ENCODE peak calls at places on chromosome 16, in nine cellular contexts. One of them, this sample, is unnamed.

GRCh38 chr16:68360971-68361370 is 50.2 kb downstream of the PRMT7 start:
- DNase-seq in DMS153: no peak
- DNase-seq in stimulated activated CD4-positive, alpha-beta T cell treated with anti-CD3 and anti-CD28 coated beads, Interleukin-15, amount 100 ng/mL, for 24 hours: no peak
- DNase-seq in NCI-H2171: no peak
- DNase-seq in neural crest cell: no peak
- DNase-seq in CD8-positive, alpha-beta T cell: no peak
- DNase-seq in EL: no peak
- DNase-seq in NCI-H1092 treated with DMSO at 0.1 percent for 48 hours: no peak
- DNase-seq in T-helper 9 cell: no peak
- DNase-seq in this sample: no peak

GRCh38 chr16:27781981-27782880 is 232.3 kb downstream of the KATNIP start:
- DNase-seq in DMS153: no peak
- DNase-seq in stimulated activated CD4-positive, alpha-beta T cell treated with anti-CD3 and anti-CD28 coated beads, Interleukin-15, amount 100 ng/mL, for 24 hours: no peak
- DNase-seq in NCI-H2171: no peak
- DNase-seq in neural crest cell: no peak
- DNase-seq in CD8-positive, alpha-beta T cell: no peak
- DNase-seq in EL: no peak
- DNase-seq in NCI-H1092 treated with DMSO at 0.1 percent for 48 hours: no peak
- DNase-seq in T-helper 9 cell: no peak
- DNase-seq in this sample: no peak

GRCh38 chr16:85862476-85863383 is 36.2 kb upstream of the IRF8 start:
- DNase-seq in DMS153: no peak
- DNase-seq in stimulated activated CD4-positive, alpha-beta T cell treated with anti-CD3 and anti-CD28 coated beads, Interleukin-15, amount 100 ng/mL, for 24 hours: no peak
- DNase-seq in NCI-H2171: no peak
- DNase-seq in neural crest cell: no peak
- DNase-seq in CD8-positive, alpha-beta T cell: peak
- DNase-seq in EL: no peak
- DNase-seq in NCI-H1092 treated with DMSO at 0.1 percent for 48 hours: no peak
- DNase-seq in T-helper 9 cell: no peak
- DNase-seq in this sample: no peak

GRCh38 chr16:11586856-11587642 is at the start of gene LITAF:
- DNase-seq in DMS153: no peak
- DNase-seq in stimulated activated CD4-positive, alpha-beta T cell treated with anti-CD3 and anti-CD28 coated beads, Interleukin-15, amount 100 ng/mL, for 24 hours: peak
- DNase-seq in NCI-H2171: peak
- DNase-seq in neural crest cell: peak
- DNase-seq in CD8-positive, alpha-beta T cell: peak
- DNase-seq in EL: peak
- DNase-seq in NCI-H1092 treated with DMSO at 0.1 percent for 48 hours: peak
- DNase-seq in T-helper 9 cell: peak
- DNase-seq in this sample: peak

GRCh38 chr16:719815-720506 is 985 bp upstream of the ANTKMT start:
- DNase-seq in DMS153: peak
- DNase-seq in stimulated activated CD4-positive, alpha-beta T cell treated with anti-CD3 and anti-CD28 coated beads, Interleukin-15, amount 100 ng/mL, for 24 hours: peak
- DNase-seq in NCI-H2171: peak
- DNase-seq in neural crest cell: no peak
- DNase-seq in CD8-positive, alpha-beta T cell: peak
- DNase-seq in EL: peak
- DNase-seq in NCI-H1092 treated with DMSO at 0.1 percent for 48 hours: peak
- DNase-seq in T-helper 9 cell: no peak
- DNase-seq in this sample: peak

GRCh38 chr16:28821874-28822519 is 802 bp upstream of the ATXN2L start:
- DNase-seq in DMS153: no peak
- DNase-seq in stimulated activated CD4-positive, alpha-beta T cell treated with anti-CD3 and anti-CD28 coated beads, Interleukin-15, amount 100 ng/mL, for 24 hours: no peak
- DNase-seq in NCI-H2171: no peak
- DNase-seq in neural crest cell: no peak
- DNase-seq in CD8-positive, alpha-beta T cell: no peak
- DNase-seq in EL: no peak
- DNase-seq in NCI-H1092 treated with DMSO at 0.1 percent for 48 hours: no peak
- DNase-seq in T-helper 9 cell: no peak
- DNase-seq in this sample: no peak

GRCh38 chr16:4654387-4654901 is 29.8 kb downstream of the MGRN1 start:
- DNase-seq in DMS153: no peak
- DNase-seq in stimulated activated CD4-positive, alpha-beta T cell treated with anti-CD3 and anti-CD28 coated beads, Interleukin-15, amount 100 ng/mL, for 24 hours: no peak
- DNase-seq in NCI-H2171: no peak
- DNase-seq in neural crest cell: no peak
- DNase-seq in CD8-positive, alpha-beta T cell: no peak
- DNase-seq in EL: no peak
- DNase-seq in NCI-H1092 treated with DMSO at 0.1 percent for 48 hours: no peak
- DNase-seq in T-helper 9 cell: no peak
- DNase-seq in this sample: no peak

GRCh38 chr16:49528035-49528434 is 154.4 kb downstream of the C16orf78 start:
- DNase-seq in DMS153: no peak
- DNase-seq in stimulated activated CD4-positive, alpha-beta T cell treated with anti-CD3 and anti-CD28 coated beads, Interleukin-15, amount 100 ng/mL, for 24 hours: peak
- DNase-seq in NCI-H2171: no peak
- DNase-seq in neural crest cell: no peak
- DNase-seq in CD8-positive, alpha-beta T cell: no peak
- DNase-seq in EL: no peak
- DNase-seq in NCI-H1092 treated with DMSO at 0.1 percent for 48 hours: peak
- DNase-seq in T-helper 9 cell: no peak
- DNase-seq in this sample: no peak

GRCh38 chr16:59021751-59022150 is 287.6 kb upstream of the GOT2 start:
- DNase-seq in DMS153: no peak
- DNase-seq in stimulated activated CD4-positive, alpha-beta T cell treated with anti-CD3 and anti-CD28 coated beads, Interleukin-15, amount 100 ng/mL, for 24 hours: no peak
- DNase-seq in NCI-H2171: no peak
- DNase-seq in neural crest cell: no peak
- DNase-seq in CD8-positive, alpha-beta T cell: no peak
- DNase-seq in EL: peak
- DNase-seq in NCI-H1092 treated with DMSO at 0.1 percent for 48 hours: no peak
- DNase-seq in T-helper 9 cell: no peak
- DNase-seq in this sample: no peak

GRCh38 chr16:62067182-62067581 is 30.9 kb upstream of the CDH8 start:
- DNase-seq in DMS153: no peak
- DNase-seq in stimulated activated CD4-positive, alpha-beta T cell treated with anti-CD3 and anti-CD28 coated beads, Interleukin-15, amount 100 ng/mL, for 24 hours: no peak
- DNase-seq in NCI-H2171: no peak
- DNase-seq in neural crest cell: no peak
- DNase-seq in CD8-positive, alpha-beta T cell: no peak
- DNase-seq in EL: no peak
- DNase-seq in NCI-H1092 treated with DMSO at 0.1 percent for 48 hours: no peak
- DNase-seq in T-helper 9 cell: no peak
- DNase-seq in this sample: no peak

GRCh38 chr16:75644240-75645012 is 3.0 kb downstream of the KARS1 start:
- DNase-seq in DMS153: no peak
- DNase-seq in stimulated activated CD4-positive, alpha-beta T cell treated with anti-CD3 and anti-CD28 coated beads, Interleukin-15, amount 100 ng/mL, for 24 hours: no peak
- DNase-seq in NCI-H2171: no peak
- DNase-seq in neural crest cell: no peak
- DNase-seq in CD8-positive, alpha-beta T cell: no peak
- DNase-seq in EL: no peak
- DNase-seq in NCI-H1092 treated with DMSO at 0.1 percent for 48 hours: no peak
- DNase-seq in T-helper 9 cell: no peak
- DNase-seq in this sample: no peak

GRCh38 chr16:14669776-14670175 is 24.3 kb downstream of the PLA2G10 start:
- DNase-seq in DMS153: no peak
- DNase-seq in stimulated activated CD4-positive, alpha-beta T cell treated with anti-CD3 and anti-CD28 coated beads, Interleukin-15, amount 100 ng/mL, for 24 hours: no peak
- DNase-seq in NCI-H2171: no peak
- DNase-seq in neural crest cell: no peak
- DNase-seq in CD8-positive, alpha-beta T cell: no peak
- DNase-seq in EL: no peak
- DNase-seq in NCI-H1092 treated with DMSO at 0.1 percent for 48 hours: peak
- DNase-seq in T-helper 9 cell: no peak
- DNase-seq in this sample: no peak

This sample was measured in CD8-positive, alpha-beta memory T cell.